ENCODE peak calls at places on chromosomes 7 and 10, in four cellular contexts. H, P, S and I are unnamed samples.

GRCh38 chr10:103197177-103197576 is 4.1 kb upstream of the NT5C2 start:
- DNase-seq in H (no peak), P (peak; percentile 11), S (no peak), I (no peak)

GRCh38 chr10:5549462-5550249 is 24.9 kb downstream of the CALML3 start:
- DNase-seq in H (no peak), P (no peak), S (no peak), I (no peak)

GRCh38 chr7:102061354-102061945 is 225.2 kb upstream of the SH2B2 start:
- DNase-seq in H (no peak), P (no peak), S (no peak), I (no peak)

GRCh38 chr7:144384071-144384470 is 19.4 kb downstream of the NOBOX start:
- DNase-seq in H (peak; percentile 28), P (no peak), S (no peak), I (no peak)

GRCh38 chr10:95742529-95742884 is 13.5 kb upstream of the ENTPD1 start:
- DNase-seq in H (no peak), P (no peak), S (no peak), I (no peak)

GRCh38 chr7:109663806-109664205 is 1094.1 kb downstream of the DNAJB9 start:
- DNase-seq in H (no peak), P (no peak), S (no peak), I (no peak)

GRCh38 chr10:78904196-78904595 is 164.6 kb upstream of the ZMIZ1 start:
- DNase-seq in H (peak; percentile 16), P (no peak), S (no peak), I (no peak)

GRCh38 chr7:4791738-4792536 is 16.5 kb downstream of the AP5Z1 start:
- DNase-seq in H (no peak), P (peak; percentile 8), S (peak; percentile 86), I (no peak)

GRCh38 chr10:86257683-86258082 is 108.9 kb downstream of the GRID1 start:
- DNase-seq in H (peak; percentile 26), P (no peak), S (no peak), I (no peak)

GRCh38 chr7:141585592-141586510 is 34.6 kb downstream of the AGK start:
- DNase-seq in H (no peak), P (peak; percentile 19), S (no peak), I (peak; percentile 8)

GRCh38 chr10:99785646-99786045 is 3.2 kb downstream of the ABCC2 start:
- DNase-seq in H (no peak), P (no peak), S (no peak), I (no peak)

GRCh38 chr7:47307311-47307710 is 274.6 kb downstream of the TNS3 start:
- DNase-seq in H (no peak), P (no peak), S (no peak), I (no peak)

GRCh38 chr7:22885824-22886255 is 63.2 kb upstream of the TOMM7 start:
- DNase-seq in H (no peak), P (no peak), S (peak; percentile 47), I (peak; percentile 40)

GRCh38 chr7:107034553-107034952 is 10.0 kb upstream of the PRKAR2B start:
- DNase-seq in H (no peak), P (no peak), S (no peak), I (no peak)

GRCh38 chr7:88268858-88269257 is 37.8 kb downstream of the STEAP4 start:
- DNase-seq in H (no peak), P (no peak), S (no peak), I (no peak)

GRCh38 chr7:98366562-98366938 is 34.3 kb downstream of the BAIAP2L1 start:
- DNase-seq in H (no peak), P (no peak), S (no peak), I (no peak)

GRCh38 chr10:3776796-3777571 is 8.0 kb downstream of the KLF6 start:
- DNase-seq in H (peak; percentile 82), P (peak; percentile 85), S (no peak), I (no peak)

GRCh38 chr7:36658603-36659516 is 65.4 kb downstream of the AOAH start:
- DNase-seq in H (no peak), P (peak; percentile 53), S (no peak), I (no peak)